ENCODE peak calls at places on chromosomes 2 and 18, in eight cellular contexts. C, L, U, N, B, Q, J and R are unnamed samples.

GRCh38 chr2:36287363-36288275 is 68.0 kb upstream of the CRIM1 start:
- DNase-seq in C (no peak), L (no peak), U (no peak), N (no peak), B (peak), Q (no peak), J (no peak), R (no peak)

GRCh38 chr2:70690846-70691245 is 77.2 kb downstream of the ADD2 start:
- DNase-seq in C (no peak), L (no peak), U (no peak), N (no peak), B (no peak), Q (peak), J (no peak), R (no peak)

GRCh38 chr18:56026505-56026904 is 438.5 kb upstream of the TCF4 start:
- DNase-seq in C (no peak), L (no peak), U (no peak), N (no peak), B (no peak), Q (no peak), J (no peak), R (no peak)

GRCh38 chr2:69594341-69594740 is 49.2 kb downstream of the AAK1 start:
- DNase-seq in C (no peak), L (no peak), U (no peak), N (no peak), B (no peak), Q (no peak), J (no peak), R (peak)

GRCh38 chr2:178284613-178285286 is 90.4 kb downstream of the OSBPL6 start:
- DNase-seq in C (no peak), L (no peak), U (no peak), N (no peak), B (no peak), Q (no peak), J (no peak), R (no peak)

GRCh38 chr2:26692814-26693286 is 328 bp downstream of the KCNK3 start:
- DNase-seq in C (no peak), L (no peak), U (no peak), N (no peak), B (no peak), Q (no peak), J (no peak), R (no peak)

GRCh38 chr2:25845843-25846505 is 32.3 kb downstream of the ASXL2 start:
- DNase-seq in C (no peak), L (no peak), U (no peak), N (no peak), B (no peak), Q (no peak), J (no peak), R (no peak)

GRCh38 chr2:88829607-88830463 is 138.4 kb downstream of the RPIA start:
- DNase-seq in C (no peak), L (no peak), U (no peak), N (no peak), B (no peak), Q (no peak), J (no peak), R (no peak)

GRCh38 chr2:171482877-171483276 is 39.4 kb upstream of the CYBRD1 start:
- DNase-seq in C (no peak), L (no peak), U (no peak), N (no peak), B (no peak), Q (no peak), J (no peak), R (no peak)

GRCh38 chr2:8277921-8278571 is 403.8 kb upstream of the ID2 start:
- DNase-seq in C (no peak), L (no peak), U (no peak), N (peak), B (no peak), Q (no peak), J (no peak), R (no peak)

GRCh38 chr2:47179325-47179724 is 24.2 kb upstream of the STPG4 start:
- DNase-seq in C (no peak), L (no peak), U (no peak), N (no peak), B (no peak), Q (no peak), J (no peak), R (no peak)

GRCh38 chr2:215904101-215904500 is 109.2 kb downstream of the MREG start:
- DNase-seq in C (no peak), L (no peak), U (no peak), N (no peak), B (peak), Q (peak), J (no peak), R (peak)

GRCh38 chr18:57234346-57234745 is 87.5 kb downstream of the BOD1L2 start:
- DNase-seq in C (no peak), L (no peak), U (no peak), N (peak), B (no peak), Q (no peak), J (no peak), R (no peak)

GRCh38 chr2:119246884-119247843 is 23.5 kb downstream of the STEAP3 start:
- DNase-seq in C (no peak), L (no peak), U (no peak), N (no peak), B (no peak), Q (no peak), J (no peak), R (no peak)

GRCh38 chr2:106159867-106160785 is 34.0 kb downstream of the UXS1 start:
- DNase-seq in C (no peak), L (peak), U (peak), N (peak), B (no peak), Q (no peak), J (peak), R (no peak)

GRCh38 chr2:55403177-55403998 is 16.3 kb downstream of the CCDC88A start:
- DNase-seq in C (no peak), L (no peak), U (no peak), N (no peak), B (no peak), Q (no peak), J (no peak), R (no peak)

GRCh38 chr2:127623388-127624320 is 22.3 kb upstream of the GPR17 start:
- DNase-seq in C (no peak), L (no peak), U (peak), N (no peak), B (no peak), Q (peak), J (no peak), R (no peak)

GRCh38 chr18:57141208-57142129 is 5.4 kb upstream of the BOD1L2 start:
- DNase-seq in C (no peak), L (no peak), U (no peak), N (no peak), B (no peak), Q (no peak), J (no peak), R (no peak)

GRCh38 chr2:169839954-169840746 is 12.9 kb downstream of the UBR3 start:
- DNase-seq in C (no peak), L (no peak), U (no peak), N (no peak), B (no peak), Q (no peak), J (no peak), R (no peak)

GRCh38 chr2:68994864-68995263 is 18.1 kb upstream of the ANTXR1 start:
- DNase-seq in C (no peak), L (no peak), U (no peak), N (no peak), B (no peak), Q (no peak), J (no peak), R (no peak)